ENCODE peak calls at places on chromosomes 2 and 18, in four cellular contexts. One of them, this sample, is unnamed. For H3K4me1, the result is how much of the 10 kb centered on the place peaks cover.

GRCh38 chr2:101980368-101980767 is 11.4 kb upstream of the IL1R2 start:
- DNase-seq in right lobe of liver: no peak
- DNase-seq in HCT116: no peak
- DNase-seq in PC-9: no peak
- DNase-seq in this sample: no peak

GRCh38 chr2:137775529-137775928 is 188.7 kb upstream of the HNMT start:
- DNase-seq in right lobe of liver: no peak
- DNase-seq in HCT116: no peak
- DNase-seq in PC-9: no peak
- DNase-seq in this sample: no peak

GRCh38 chr2:182020319-182021055 is 34.8 kb downstream of the PPP1R1C start:
- DNase-seq in right lobe of liver: no peak
- DNase-seq in HCT116: no peak
- DNase-seq in PC-9: no peak
- DNase-seq in this sample: no peak

GRCh38 chr18:37668971-37669747 is 103.6 kb upstream of the CELF4 start:
- DNase-seq in right lobe of liver: no peak
- DNase-seq in HCT116: no peak
- DNase-seq in PC-9: no peak
- DNase-seq in this sample: no peak

GRCh38 chr2:179336782-179337534 is 72.3 kb upstream of the SESTD1 start:
- DNase-seq in right lobe of liver: no peak
- DNase-seq in HCT116: no peak
- DNase-seq in PC-9: no peak
- DNase-seq in this sample: no peak

GRCh38 chr2:239236043-239236807 is 164.6 kb downstream of the HDAC4 start:
- DNase-seq in right lobe of liver: no peak
- DNase-seq in HCT116: no peak
- DNase-seq in PC-9: no peak
- DNase-seq in this sample: no peak

GRCh38 chr2:72931280-72931910 is 14.1 kb downstream of the EMX1 start:
- DNase-seq in right lobe of liver: peak
- DNase-seq in HCT116: no peak
- DNase-seq in PC-9: peak
- DNase-seq in this sample: no peak

GRCh38 chr2:5373200-5373599 is 319.0 kb upstream of the SOX11 start:
- DNase-seq in right lobe of liver: no peak
- DNase-seq in HCT116: no peak
- DNase-seq in PC-9: no peak
- DNase-seq in this sample: no peak

GRCh38 chr2:119366161-119366648 is 429 bp downstream of the C2orf76 start:
- DNase-seq in right lobe of liver: peak
- DNase-seq in HCT116: no peak
- DNase-seq in PC-9: no peak
- DNase-seq in this sample: no peak

GRCh38 chr2:11203480-11203879 is 48.2 kb downstream of the SLC66A3 start:
- DNase-seq in right lobe of liver: no peak
- DNase-seq in HCT116: peak
- DNase-seq in PC-9: no peak
- DNase-seq in this sample: no peak

GRCh38 chr2:11389551-11390528 is 45.4 kb upstream of the ROCK2 start:
- DNase-seq in right lobe of liver: peak
- DNase-seq in HCT116: no peak
- DNase-seq in PC-9: peak
- DNase-seq in this sample: no peak

GRCh38 chr2:65309699-65310098 is 82.1 kb downstream of the ACTR2 start:
- DNase-seq in right lobe of liver: no peak
- DNase-seq in HCT116: no peak
- DNase-seq in PC-9: peak
- DNase-seq in this sample: peak

GRCh38 chr2:71791501-71792135 is 338.3 kb downstream of the DYSF start:
- DNase-seq in right lobe of liver: no peak
- DNase-seq in HCT116: no peak
- DNase-seq in PC-9: no peak
- DNase-seq in this sample: no peak

GRCh38 chr2:56483081-56483480 is 299.3 kb downstream of the CCDC85A start:
- DNase-seq in right lobe of liver: no peak
- DNase-seq in HCT116: no peak
- DNase-seq in PC-9: no peak
- DNase-seq in this sample: no peak

GRCh38 chr2:128178650-128179460 is 87.9 kb downstream of the UGGT1 start:
- DNase-seq in right lobe of liver: peak
- DNase-seq in HCT116: peak
- DNase-seq in PC-9: peak
- DNase-seq in this sample: no peak

GRCh38 chr18:77043541-77044280 is 88.9 kb downstream of the MBP start:
- DNase-seq in right lobe of liver: no peak
- DNase-seq in HCT116: no peak
- DNase-seq in PC-9: no peak
- DNase-seq in this sample: no peak

GRCh38 chr2:96954490-96954846 is 31.9 kb downstream of the FAM178B start:
- DNase-seq in right lobe of liver: no peak
- DNase-seq in HCT116: no peak
- DNase-seq in PC-9: no peak
- DNase-seq in this sample: no peak

GRCh38 chr2:212539145-212539880 is 711 bp upstream of the ERBB4 start:
- DNase-seq in right lobe of liver: peak
- DNase-seq in HCT116: no peak
- DNase-seq in PC-9: peak
- DNase-seq in this sample: peak

GRCh38 chr2:170886391-170886790 is 42.7 kb upstream of the GORASP2 start:
- DNase-seq in right lobe of liver: no peak
- DNase-seq in HCT116: no peak
- DNase-seq in PC-9: peak
- DNase-seq in this sample: no peak

GRCh38 chr2:64263315-64263714 is 119.1 kb upstream of the PELI1 start:
- DNase-seq in right lobe of liver: no peak
- DNase-seq in HCT116: no peak
- DNase-seq in PC-9: peak
- DNase-seq in this sample: peak

GRCh38 chr2:44200759-44201158 is 32.1 kb downstream of the PPM1B start:
- DNase-seq in right lobe of liver: no peak
- DNase-seq in HCT116: no peak
- DNase-seq in PC-9: no peak
- DNase-seq in this sample: no peak

GRCh38 chr18:54023471-54023870 is 201.0 kb downstream of the MBD2 start:
- DNase-seq in right lobe of liver: no peak
- DNase-seq in HCT116: no peak
- DNase-seq in PC-9: no peak
- DNase-seq in this sample: no peak

DNA sequence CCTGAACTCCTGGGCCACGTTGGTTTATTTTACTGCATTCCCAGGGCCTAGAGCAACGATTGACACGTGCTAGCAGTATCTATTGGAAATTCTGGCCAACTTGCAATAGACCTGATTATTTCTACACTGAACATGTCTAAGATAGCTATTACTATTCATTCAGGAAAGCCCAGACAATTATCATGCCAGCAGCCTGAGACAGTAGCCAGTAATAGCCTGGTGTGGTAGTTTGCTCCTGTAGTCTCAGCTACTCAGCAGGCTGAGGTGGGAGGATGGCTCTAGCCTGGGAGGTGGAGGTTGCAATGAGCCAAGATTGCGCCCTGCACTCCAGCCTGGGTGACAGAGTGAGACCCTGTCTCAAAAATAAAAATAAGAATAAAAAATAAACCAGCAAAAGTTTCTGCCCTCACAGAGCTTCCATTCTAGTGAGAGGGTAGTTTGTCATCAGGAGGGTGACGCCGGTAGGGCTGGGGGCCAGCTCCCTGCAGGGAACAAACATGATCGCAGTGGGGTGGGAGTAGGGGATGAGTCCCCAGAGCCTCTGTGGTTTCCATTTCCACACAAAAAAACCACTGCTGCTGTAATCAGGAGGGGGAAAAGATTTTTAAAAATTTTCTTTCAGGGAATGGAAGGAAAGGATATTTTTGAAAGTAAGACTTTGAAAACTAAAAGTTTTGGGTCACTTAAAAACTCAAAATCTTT is 4.3 kb downstream of the CASP8 start:
- DNase-seq in right lobe of liver: no peak
- DNase-seq in HCT116: no peak
- DNase-seq in PC-9: no peak
- DNase-seq in this sample: no peak
- TF ChIP-seq CTCF in right lobe of liver: no peak
- TF ChIP-seq CTCF in HCT116: no peak
- TF ChIP-seq CTCF in PC-9: no peak
- TF ChIP-seq CTCF in this sample: no peak

DNA sequence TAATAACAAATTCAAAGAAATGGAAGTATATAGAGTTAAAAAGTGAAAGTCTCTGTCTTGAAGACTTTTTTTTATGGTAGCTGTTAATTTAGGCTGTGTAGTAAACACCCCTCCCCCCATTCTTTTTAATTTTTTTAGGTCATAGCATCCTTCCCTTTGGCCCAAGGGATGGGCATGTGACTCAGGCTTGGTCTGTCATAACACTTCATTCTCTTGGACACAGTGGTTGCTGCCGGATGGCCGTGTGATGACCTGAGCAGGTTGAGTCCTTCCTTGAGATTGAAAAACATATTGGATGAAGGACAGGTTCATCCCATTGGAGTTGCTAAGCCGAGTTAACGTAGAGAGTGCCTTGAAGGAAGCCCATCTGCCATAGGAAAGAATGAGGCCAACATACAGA is 14.5 kb downstream of the NCOA1 start:
- DNase-seq in right lobe of liver: no peak
- DNase-seq in HCT116: no peak
- DNase-seq in PC-9: no peak
- DNase-seq in this sample: no peak
- H3K4me1 ChIP-seq in right lobe of liver: under half
- H3K4me1 ChIP-seq in HCT116: under half
- H3K4me1 ChIP-seq in PC-9: under half
- H3K4me1 ChIP-seq in this sample: under half

DNA sequence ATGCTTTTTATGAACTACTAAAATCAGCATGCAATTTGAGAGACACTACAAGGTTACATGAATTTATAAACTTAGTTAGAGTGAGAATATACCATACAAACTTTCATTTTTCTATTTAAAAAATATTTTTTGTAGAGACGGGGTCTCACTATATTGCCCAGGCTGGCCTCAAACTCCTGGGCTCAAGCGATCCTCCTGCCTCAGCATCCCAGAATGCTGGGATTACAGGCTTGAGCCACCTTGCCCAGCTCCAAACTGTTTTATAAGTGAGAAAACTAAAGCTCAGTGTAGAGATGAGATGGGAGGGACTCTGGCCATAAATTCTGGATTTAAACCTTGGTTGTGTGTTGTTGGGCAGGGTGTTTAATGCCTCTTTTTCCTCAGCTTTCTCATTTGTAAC is 9.6 kb downstream of the CAB39 start:
- DNase-seq in right lobe of liver: no peak
- DNase-seq in HCT116: no peak
- DNase-seq in PC-9: no peak
- DNase-seq in this sample: no peak
- H3K27ac ChIP-seq in right lobe of liver: no peak
- H3K27ac ChIP-seq in HCT116: no peak
- H3K27ac ChIP-seq in PC-9: peak
- H3K27ac ChIP-seq in this sample: no peak

GRCh38 chr2:86285981-86286380 is 51.4 kb downstream of the REEP1 start:
- DNase-seq in right lobe of liver: no peak
- DNase-seq in HCT116: no peak
- DNase-seq in PC-9: no peak
- DNase-seq in this sample: no peak
- TF ChIP-seq CTCF in right lobe of liver: no peak
- TF ChIP-seq CTCF in HCT116: no peak
- TF ChIP-seq CTCF in PC-9: no peak
- TF ChIP-seq CTCF in this sample: no peak

DNA sequence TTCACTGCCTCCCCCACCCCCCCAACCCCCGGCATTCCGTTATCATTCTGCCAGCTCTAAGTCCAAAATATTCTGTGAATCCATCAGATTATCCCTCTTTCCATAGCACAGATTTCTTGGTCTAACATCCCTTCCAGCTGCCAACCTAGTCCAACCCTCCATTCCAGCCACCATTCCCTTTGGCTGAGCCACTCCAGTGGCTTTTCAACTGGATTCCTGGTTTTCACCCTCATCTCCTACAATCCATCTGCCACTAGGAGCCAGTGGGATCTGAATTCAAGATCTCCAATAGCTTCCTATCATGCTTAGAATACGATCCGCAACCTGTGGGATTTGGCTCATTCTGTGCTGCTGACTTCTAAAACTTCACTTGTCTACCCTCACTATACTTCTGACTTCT is 1.2 kb downstream of the DAW1 start:
- DNase-seq in right lobe of liver: no peak
- DNase-seq in HCT116: no peak
- DNase-seq in PC-9: no peak
- DNase-seq in this sample: no peak
- H3K4me1 ChIP-seq in right lobe of liver: under half
- H3K4me1 ChIP-seq in HCT116: under half
- H3K4me1 ChIP-seq in PC-9: under half
- H3K4me1 ChIP-seq in this sample: under half

GRCh38 chr2:204662956-204663355 is 117.7 kb downstream of the PARD3B start:
- DNase-seq in right lobe of liver: no peak
- DNase-seq in HCT116: no peak
- DNase-seq in PC-9: no peak
- DNase-seq in this sample: no peak

GRCh38 chr2:204665244-204665643 is 120.0 kb downstream of the PARD3B start:
- DNase-seq in right lobe of liver: no peak
- DNase-seq in HCT116: no peak
- DNase-seq in PC-9: peak
- DNase-seq in this sample: no peak

GRCh38 chr2:204665771-204666170 is 120.5 kb downstream of the PARD3B start:
- DNase-seq in right lobe of liver: no peak
- DNase-seq in HCT116: no peak
- DNase-seq in PC-9: no peak
- DNase-seq in this sample: no peak

GRCh38 chr2:204663816-204664421 is 118.6 kb downstream of the PARD3B start:
- DNase-seq in right lobe of liver: no peak
- DNase-seq in HCT116: no peak
- DNase-seq in PC-9: no peak
- DNase-seq in this sample: no peak

GRCh38 chr2:204664708-204665121 is 119.4 kb downstream of the PARD3B start:
- DNase-seq in right lobe of liver: no peak
- DNase-seq in HCT116: no peak
- DNase-seq in PC-9: no peak
- DNase-seq in this sample: no peak
- H3K27ac ChIP-seq in right lobe of liver: no peak
- H3K27ac ChIP-seq in HCT116: no peak
- H3K27ac ChIP-seq in PC-9: peak
- H3K27ac ChIP-seq in this sample: no peak

GRCh38 chr2:79219383-79219988 is 59.9 kb upstream of the REG3A start:
- DNase-seq in right lobe of liver: peak
- DNase-seq in HCT116: no peak
- DNase-seq in PC-9: peak
- DNase-seq in this sample: no peak

DNA sequence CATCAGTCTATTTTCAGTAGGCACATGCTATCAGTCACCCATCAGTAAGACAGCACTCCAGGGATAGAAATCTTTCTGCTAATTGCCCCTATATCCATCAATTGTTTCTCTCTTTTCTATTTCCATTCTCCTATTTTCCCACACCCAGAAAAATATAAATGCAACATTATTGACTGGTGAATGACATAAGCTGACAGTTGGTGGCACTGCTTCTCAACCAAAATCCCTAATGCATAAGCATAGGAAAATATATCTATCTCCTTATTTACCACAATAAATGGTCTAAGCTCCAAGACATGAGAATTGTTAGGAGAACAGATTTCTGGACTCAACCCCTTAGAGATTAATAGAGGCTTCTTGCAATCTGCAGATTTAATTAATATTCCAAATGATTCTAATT is 64.0 kb upstream of the REG3A start:
- DNase-seq in right lobe of liver: no peak
- DNase-seq in HCT116: no peak
- DNase-seq in PC-9: no peak
- DNase-seq in this sample: no peak
- TF ChIP-seq CTCF in right lobe of liver: no peak
- TF ChIP-seq CTCF in HCT116: no peak
- TF ChIP-seq CTCF in PC-9: no peak
- TF ChIP-seq CTCF in this sample: no peak

This sample was measured in breast epithelium.